ENCODE peak calls at places on chromosome 10, in six cellular contexts. T is H9, W is neuronal stem cell, I is mesenchymal stem cell, D is IMR-90, C is H1. B is an unnamed sample.

GRCh38 chr10:81957976-81958375 is 83.0 kb downstream of the NRG3 start:
- DNase-seq in C (no peak), W (no peak), T (no peak), D (no peak), I (no peak), B (peak)

GRCh38 chr10:14074062-14074884 is 256.5 kb downstream of the FRMD4A start:
- DNase-seq in T (no peak), W (no peak), I (peak), D (peak), C (no peak), B (no peak)

GRCh38 chr10:67808706-67809105 is 29.3 kb downstream of the DNAJC12 start:
- DNase-seq in W (no peak), D (no peak), C (no peak), I (no peak), T (no peak), B (no peak)

GRCh38 chr10:13449296-13449695 is 79.5 kb downstream of the BEND7 start:
- DNase-seq in W (no peak), C (no peak), I (no peak), D (peak), T (no peak), B (no peak)

GRCh38 chr10:12720217-12720981 is 281.1 kb downstream of the CCDC3 start:
- DNase-seq in C (no peak), W (no peak), I (peak), D (peak), T (no peak), B (peak)

GRCh38 chr10:49471532-49471931 is 67.4 kb downstream of the ERCC6 start:
- DNase-seq in T (no peak), C (no peak), D (no peak), I (no peak), W (no peak), B (peak)

GRCh38 chr10:67696029-67696428 is at the start of gene CTNNA3:
- DNase-seq in W (no peak), T (no peak), I (no peak), D (no peak), C (no peak), B (no peak)

GRCh38 chr10:129690248-129691070 is 223.4 kb downstream of the MGMT start:
- DNase-seq in W (no peak), D (no peak), I (no peak), C (no peak), T (no peak), B (no peak)

GRCh38 chr10:34045571-34046190 is 711.2 kb upstream of the NRP1 start:
- DNase-seq in T (no peak), W (no peak), C (no peak), D (peak), I (peak), B (no peak)

GRCh38 chr10:59793924-59794323 is 40.7 kb upstream of the MRLN start:
- DNase-seq in I (no peak), D (no peak), C (no peak), W (no peak), T (no peak), B (no peak)

GRCh38 chr10:11026761-11027160 is 9.1 kb downstream of the CELF2 start:
- DNase-seq in I (no peak), D (no peak), W (no peak), C (no peak), T (no peak), B (no peak)

GRCh38 chr10:99966306-99966705 is 43.4 kb downstream of the DNMBP start:
- DNase-seq in I (peak), C (no peak), D (peak), T (no peak), W (no peak), B (peak)

GRCh38 chr10:47054936-47055335 is 143.7 kb downstream of the PTPN20 start:
- DNase-seq in T (no peak), C (peak), I (no peak), W (no peak), D (no peak), B (no peak)
- H2BK15ac ChIP-seq in T (no peak), C (no peak), I (no peak), W (no peak), D (no peak), B (no peak)

GRCh38 chr10:98038333-98038732 is 7.9 kb upstream of the CRTAC1 start:
- DNase-seq in T (peak), D (no peak), I (no peak), W (no peak), C (peak), B (peak)
- H2BK15ac ChIP-seq in T (no peak), D (no peak), I (no peak), W (no peak), C (no peak), B (no peak)

GRCh38 chr10:132452651-132453469 is 55.9 kb downstream of the PWWP2B start:
- DNase-seq in C (peak), D (peak), T (peak), W (peak), I (peak), B (peak)

GRCh38 chr10:132452216-132452650 is 55.2 kb downstream of the PWWP2B start:
- DNase-seq in I (no peak), T (no peak), D (no peak), W (no peak), C (no peak), B (no peak)

GRCh38 chr10:132454296-132455198 is 57.5 kb downstream of the PWWP2B start:
- DNase-seq in T (no peak), I (no peak), D (no peak), W (no peak), C (no peak), B (no peak)

GRCh38 chr10:132451506-132452215 is 54.7 kb downstream of the PWWP2B start:
- DNase-seq in T (no peak), C (no peak), I (no peak), W (no peak), D (no peak), B (no peak)

GRCh38 chr10:132453470-132453861 is 56.5 kb downstream of the PWWP2B start:
- DNase-seq in W (no peak), C (no peak), D (no peak), I (no peak), T (no peak), B (no peak)
- H2BK15ac ChIP-seq in W (peak), C (no peak), D (no peak), I (no peak), T (no peak), B (no peak)

GRCh38 chr10:112379635-112380296 is 5.8 kb downstream of the ACSL5 start:
- DNase-seq in W (no peak), T (no peak), I (peak), C (no peak), D (peak), B (peak)
- H2BK15ac ChIP-seq in W (no peak), T (no peak), I (no peak), C (no peak), D (no peak), B (no peak)

GRCh38 chr10:95474228-95475002 is 86.8 kb downstream of the SORBS1 start:
- DNase-seq in D (no peak), I (no peak), W (no peak), T (no peak), C (no peak), B (no peak)
- H2BK15ac ChIP-seq in D (no peak), I (no peak), W (no peak), T (no peak), C (no peak), B (peak)

GRCh38 chr10:132209130-132209529 is 22.4 kb downstream of the DPYSL4 start:
- DNase-seq in T (no peak), D (peak), I (no peak), C (no peak), W (no peak), B (no peak)
- H2BK15ac ChIP-seq in T (no peak), D (no peak), I (no peak), C (no peak), W (no peak), B (no peak)

DNA sequence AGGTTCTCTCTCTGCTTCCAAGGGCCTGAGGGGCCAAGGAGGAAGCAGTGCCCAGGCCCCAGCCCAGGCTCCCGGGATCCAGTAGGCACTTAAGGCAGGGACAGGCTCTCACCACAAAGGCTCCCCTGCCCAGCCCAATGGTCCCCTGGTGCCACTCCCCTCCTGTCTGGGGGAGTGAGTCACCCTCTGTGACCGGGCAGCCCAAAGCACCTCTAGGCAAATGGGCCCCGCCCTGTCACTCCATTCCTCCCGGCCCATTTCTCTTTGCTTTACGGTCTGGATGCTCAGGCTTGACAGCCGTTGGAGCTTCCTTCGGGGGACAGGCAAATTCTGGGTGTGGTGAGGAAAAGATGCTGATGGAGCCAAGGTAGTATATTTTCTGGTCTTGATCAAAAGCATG is at the start of gene CALHM3:
- DNase-seq in W (no peak), I (no peak), D (no peak), T (no peak), C (no peak), B (peak)
- H2BK15ac ChIP-seq in W (peak), I (peak), D (no peak), T (no peak), C (peak), B (no peak)

GRCh38 chr10:5574642-5575131 is 49.9 kb downstream of the CALML3 start:
- DNase-seq in I (no peak), T (no peak), D (no peak), C (no peak), W (no peak), B (no peak)

GRCh38 chr10:5576154-5576748 is 51.5 kb downstream of the CALML3 start:
- DNase-seq in T (no peak), C (no peak), D (no peak), W (no peak), I (no peak), B (no peak)

GRCh38 chr10:5575482-5576153 is 50.9 kb downstream of the CALML3 start:
- DNase-seq in W (no peak), D (peak), I (no peak), T (no peak), C (no peak), B (no peak)

GRCh38 chr10:5575144-5575481 is 50.4 kb downstream of the CALML3 start:
- DNase-seq in D (no peak), T (no peak), I (no peak), W (no peak), C (no peak), B (no peak)

GRCh38 chr10:5576780-5577472 is 52.2 kb downstream of the CALML3 start:
- DNase-seq in T (no peak), I (no peak), C (no peak), W (no peak), D (no peak), B (no peak)
- H2BK15ac ChIP-seq in T (no peak), I (peak), C (no peak), W (peak), D (peak), B (no peak)

GRCh38 chr10:80671847-80672246 is 134.1 kb downstream of the SH2D4B start:
- DNase-seq in C (no peak), T (no peak), I (no peak), D (no peak), W (no peak), B (no peak)

GRCh38 chr10:80670774-80671173 is 133.1 kb downstream of the SH2D4B start:
- DNase-seq in I (no peak), D (no peak), T (no peak), C (no peak), W (no peak), B (no peak)

GRCh38 chr10:80664071-80664680 is 126.5 kb downstream of the SH2D4B start:
- DNase-seq in T (peak), I (peak), C (peak), D (peak), W (peak), B (peak)

GRCh38 chr10:80674809-80675208 is 137.1 kb downstream of the SH2D4B start:
- DNase-seq in W (no peak), T (no peak), D (no peak), C (no peak), I (no peak), B (no peak)

GRCh38 chr10:80669485-80669884 is 131.8 kb downstream of the SH2D4B start:
- DNase-seq in I (no peak), T (no peak), D (no peak), W (no peak), C (no peak), B (no peak)
- H2BK15ac ChIP-seq in I (no peak), T (no peak), D (no peak), W (no peak), C (no peak), B (no peak)

GRCh38 chr10:70814126-70814525 is 1.6 kb upstream of the SGPL1 start:
- DNase-seq in I (no peak), T (no peak), C (no peak), D (no peak), W (no peak), B (no peak)
- H2BK15ac ChIP-seq in I (no peak), T (no peak), C (peak), D (no peak), W (no peak), B (no peak)